ENCODE peak calls at places on chromosome 10, in five cellular contexts. O, D, A, Y and T are unnamed samples.

GRCh38 chr10:95208702-95209391 is 14.8 kb downstream of the ACSM6 start:
- DNase-seq in O (no peak), D (peak), A (no peak), Y (no peak), T (peak)

GRCh38 chr10:34207350-34207749 is 607.7 kb downstream of the PARD3 start:
- DNase-seq in O (no peak), D (no peak), A (no peak), Y (no peak), T (no peak)

GRCh38 chr10:62264702-62265436 is 3.8 kb downstream of the RTKN2 start:
- DNase-seq in O (no peak), D (peak), A (no peak), Y (no peak), T (peak)

GRCh38 chr10:6778992-6779701 is 199.1 kb upstream of the PRKCQ start:
- DNase-seq in O (no peak), D (peak), A (no peak), Y (no peak), T (peak)

GRCh38 chr10:24353319-24353718 is 144.4 kb downstream of the KIAA1217 start:
- DNase-seq in O (no peak), D (no peak), A (no peak), Y (no peak), T (no peak)

GRCh38 chr10:80477-81105 is 31.5 kb upstream of the TUBB8 start:
- DNase-seq in O (no peak), D (no peak), A (no peak), Y (no peak), T (no peak)

GRCh38 chr10:50604049-50604640 is 19.6 kb downstream of the SGMS1 start:
- DNase-seq in O (no peak), D (peak), A (no peak), Y (no peak), T (no peak)

GRCh38 chr10:24642921-24643678 is 80.6 kb downstream of the ARHGAP21 start:
- DNase-seq in O (peak), D (peak), A (no peak), Y (no peak), T (peak)

GRCh38 chr10:3206516-3207157 is 34.1 kb upstream of the PITRM1 start:
- DNase-seq in O (no peak), D (peak), A (no peak), Y (no peak), T (no peak)
- H3K4me3 ChIP-seq in O (no peak), D (no peak), A (no peak), Y (no peak), T (no peak)

DNA sequence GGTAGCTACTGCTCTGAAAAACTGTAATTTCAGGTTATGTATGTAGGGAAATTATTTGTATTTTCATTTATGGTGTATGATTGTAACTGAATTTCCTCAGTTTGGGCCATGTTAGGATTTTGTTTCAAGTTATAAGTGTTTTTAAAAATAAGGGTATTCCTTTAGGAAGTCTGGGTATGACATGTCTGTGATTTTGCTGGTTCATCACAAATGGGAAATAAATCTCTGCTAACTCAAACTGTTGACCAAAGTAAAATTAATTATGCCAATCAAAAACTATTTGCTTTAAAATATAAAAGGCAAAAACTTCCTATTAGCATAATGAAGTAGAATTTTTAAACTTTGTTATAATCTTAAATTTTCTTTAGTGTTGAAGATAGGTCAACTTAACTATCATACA is 6.7 kb downstream of the PTEN start:
- DNase-seq in O (no peak), D (no peak), A (no peak), Y (no peak), T (no peak)
- H3K4me3 ChIP-seq in O (no peak), D (no peak), A (no peak), Y (peak), T (no peak)

GRCh38 chr10:99788598-99789259 is 6.3 kb downstream of the ABCC2 start:
- DNase-seq in O (no peak), D (peak), A (no peak), Y (no peak), T (peak)
- H3K4me3 ChIP-seq in O (no peak), D (peak), A (no peak), Y (no peak), T (no peak)

GRCh38 chr10:104011904-104012303 is 45.0 kb downstream of the SLK start:
- DNase-seq in O (no peak), D (no peak), A (no peak), Y (no peak), T (no peak)
- H3K4me3 ChIP-seq in O (no peak), D (no peak), A (no peak), Y (no peak), T (no peak)

GRCh38 chr10:22611425-22612111 is 102.8 kb downstream of the PIP4K2A start:
- DNase-seq in O (no peak), D (no peak), A (no peak), Y (no peak), T (no peak)

GRCh38 chr10:22609719-22610118 is 104.7 kb downstream of the PIP4K2A start:
- DNase-seq in O (no peak), D (no peak), A (no peak), Y (no peak), T (no peak)

GRCh38 chr10:22610595-22610994 is 103.8 kb downstream of the PIP4K2A start:
- DNase-seq in O (no peak), D (no peak), A (no peak), Y (no peak), T (no peak)

GRCh38 chr10:22613011-22613410 is 101.4 kb downstream of the PIP4K2A start:
- DNase-seq in O (no peak), D (no peak), A (no peak), Y (no peak), T (no peak)

DNA sequence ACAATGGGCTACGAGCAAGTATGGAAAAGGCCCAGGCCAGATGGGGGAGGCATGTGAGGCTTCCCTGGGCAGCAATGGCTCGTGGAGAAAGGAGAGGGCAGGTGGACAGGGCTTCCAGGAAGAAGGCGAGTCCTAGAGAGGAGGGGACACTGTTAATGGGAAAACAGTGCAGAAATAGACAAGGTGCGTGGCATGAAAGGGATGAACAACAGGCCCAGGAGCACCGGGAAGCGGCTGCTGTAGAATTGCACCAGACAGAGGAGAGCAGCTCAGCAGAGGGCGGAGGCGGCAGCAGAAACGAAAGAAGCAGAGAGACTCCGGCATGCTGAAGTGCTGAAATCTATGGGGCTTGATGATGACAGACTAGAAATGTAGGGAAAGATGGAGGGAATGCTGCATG is 102.1 kb downstream of the PIP4K2A start:
- DNase-seq in O (no peak), D (no peak), A (no peak), Y (no peak), T (no peak)
- H3K4me3 ChIP-seq in O (no peak), D (no peak), A (no peak), Y (no peak), T (no peak)

GRCh38 chr10:123995461-123996131 is 97.8 kb downstream of the CHST15 start:
- DNase-seq in O (no peak), D (peak), A (peak), Y (peak), T (peak)
- H3K4me3 ChIP-seq in O (peak), D (peak), A (no peak), Y (peak), T (peak)